ENCODE peak calls at places on chromosomes 6 and 20, in five cellular contexts. One of them, this sample, is unnamed.

GRCh38 chr6:110217255-110217654 is 37.0 kb downstream of the CDC40 start:
- DNase-seq in uterus: no peak
- DNase-seq in brain microvascular endothelial cell: peak; percentile 4
- DNase-seq in PC-9: no peak
- DNase-seq in astrocyte: peak; percentile 57
- DNase-seq in this sample: no peak

GRCh38 chr20:43334080-43334479 is 123.6 kb upstream of the SRSF6 start:
- DNase-seq in PC-9: no peak
- DNase-seq in uterus: no peak
- DNase-seq in astrocyte: no peak
- DNase-seq in brain microvascular endothelial cell: no peak
- DNase-seq in this sample: no peak

GRCh38 chr6:141165012-141165411 is 967.7 kb upstream of the GJE1 start:
- DNase-seq in astrocyte: no peak
- DNase-seq in uterus: no peak
- DNase-seq in PC-9: no peak
- DNase-seq in brain microvascular endothelial cell: no peak
- DNase-seq in this sample: no peak

GRCh38 chr6:21587925-21588811 is 5.4 kb upstream of the SOX4 start:
- DNase-seq in astrocyte: peak; percentile 66
- DNase-seq in PC-9: peak; percentile 40
- DNase-seq in uterus: peak; percentile 48
- DNase-seq in brain microvascular endothelial cell: peak; percentile 63
- DNase-seq in this sample: peak; percentile 84

GRCh38 chr20:64099880-64100565 is 7.3 kb downstream of the NPBWR2 start:
- DNase-seq in PC-9: peak; percentile 3
- DNase-seq in astrocyte: no peak
- DNase-seq in uterus: no peak
- DNase-seq in brain microvascular endothelial cell: no peak
- DNase-seq in this sample: no peak

GRCh38 chr20:22836877-22837276 is 198.2 kb upstream of the SSTR4 start:
- DNase-seq in uterus: no peak
- DNase-seq in PC-9: no peak
- DNase-seq in brain microvascular endothelial cell: peak; percentile 19
- DNase-seq in astrocyte: no peak
- DNase-seq in this sample: no peak

GRCh38 chr20:53227523-53227922 is 255.4 kb downstream of the TSHZ2 start:
- DNase-seq in PC-9: no peak
- DNase-seq in brain microvascular endothelial cell: no peak
- DNase-seq in uterus: no peak
- DNase-seq in astrocyte: peak; percentile 30
- DNase-seq in this sample: no peak

GRCh38 chr6:125748534-125749111 is 809 bp upstream of the HEY2 start:
- DNase-seq in uterus: no peak
- DNase-seq in PC-9: no peak
- DNase-seq in brain microvascular endothelial cell: peak; percentile 30
- DNase-seq in astrocyte: no peak
- DNase-seq in this sample: peak; percentile 29

GRCh38 chr6:36699290-36699689 is 1.7 kb downstream of the RAB44 start:
- DNase-seq in brain microvascular endothelial cell: no peak
- DNase-seq in astrocyte: no peak
- DNase-seq in uterus: no peak
- DNase-seq in PC-9: no peak
- DNase-seq in this sample: no peak

GRCh38 chr20:44034451-44034850 is 119.8 kb downstream of the TOX2 start:
- DNase-seq in PC-9: no peak
- DNase-seq in brain microvascular endothelial cell: no peak
- DNase-seq in astrocyte: no peak
- DNase-seq in uterus: no peak
- DNase-seq in this sample: no peak

GRCh38 chr6:74979065-74979766 is 226.6 kb downstream of the COL12A1 start:
- DNase-seq in uterus: no peak
- DNase-seq in PC-9: no peak
- DNase-seq in brain microvascular endothelial cell: no peak
- DNase-seq in astrocyte: no peak
- DNase-seq in this sample: no peak

GRCh38 chr6:53761036-53761435 is 33.8 kb upstream of the LRRC1 start:
- DNase-seq in astrocyte: peak; percentile 32
- DNase-seq in uterus: no peak
- DNase-seq in PC-9: no peak
- DNase-seq in brain microvascular endothelial cell: no peak
- DNase-seq in this sample: no peak

GRCh38 chr20:57464642-57465211 is 60.2 kb downstream of the CTCFL start:
- DNase-seq in uterus: no peak
- DNase-seq in astrocyte: no peak
- DNase-seq in PC-9: peak; percentile 52
- DNase-seq in brain microvascular endothelial cell: peak; percentile 22
- DNase-seq in this sample: no peak

GRCh38 chr6:99432877-99433276 is 7.8 kb upstream of the PNISR start:
- DNase-seq in uterus: no peak
- DNase-seq in PC-9: no peak
- DNase-seq in brain microvascular endothelial cell: no peak
- DNase-seq in astrocyte: peak; percentile 4
- DNase-seq in this sample: peak; percentile 36

GRCh38 chr6:19535351-19535750 is 301.8 kb upstream of the ID4 start:
- DNase-seq in PC-9: no peak
- DNase-seq in astrocyte: no peak
- DNase-seq in brain microvascular endothelial cell: no peak
- DNase-seq in uterus: no peak
- DNase-seq in this sample: no peak

GRCh38 chr6:139161169-139161568 is 26.3 kb downstream of the HECA start:
- DNase-seq in brain microvascular endothelial cell: no peak
- DNase-seq in uterus: no peak
- DNase-seq in PC-9: no peak
- DNase-seq in astrocyte: peak; percentile 64
- DNase-seq in this sample: no peak

GRCh38 chr6:39173276-39173675 is 56.0 kb downstream of the KCNK5 start:
- DNase-seq in PC-9: no peak
- DNase-seq in astrocyte: no peak
- DNase-seq in uterus: no peak
- DNase-seq in brain microvascular endothelial cell: no peak
- DNase-seq in this sample: no peak

DNA sequence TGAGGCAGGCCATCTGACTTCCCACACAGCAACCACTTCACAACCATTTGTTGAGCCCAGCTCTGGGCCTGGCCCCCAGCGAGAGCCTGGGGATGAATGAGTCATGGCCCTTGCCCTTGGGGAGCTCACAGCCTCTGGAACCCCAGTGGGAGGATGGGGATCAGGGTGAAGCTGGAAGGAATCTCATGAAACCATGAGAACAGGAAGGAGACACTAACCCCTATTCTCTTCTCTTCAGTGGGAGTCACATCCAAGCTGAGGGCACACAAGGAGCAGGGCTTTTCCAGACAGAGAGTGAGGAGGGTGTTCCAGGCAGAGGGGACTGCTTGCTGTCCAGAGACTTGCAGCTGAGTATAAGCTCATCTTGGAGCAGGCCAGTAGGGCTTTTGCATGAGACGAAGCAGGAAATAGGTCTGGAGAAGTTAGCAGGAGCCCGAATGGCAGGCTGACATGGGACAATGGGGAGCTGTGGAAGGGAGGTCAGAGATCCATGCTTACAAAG is 7.5 kb downstream of the FOXS1 start:
- DNase-seq in PC-9: no peak
- DNase-seq in brain microvascular endothelial cell: peak; percentile 43
- DNase-seq in uterus: no peak
- DNase-seq in astrocyte: peak; percentile 38
- DNase-seq in this sample: no peak
- H3K27ac ChIP-seq in PC-9: no peak overlapping the region
- H3K27ac ChIP-seq in brain microvascular endothelial cell: peak overlapping the region; percentile 35
- H3K27ac ChIP-seq in uterus: peak overlapping the region; percentile 27
- H3K27ac ChIP-seq in astrocyte: no peak overlapping the region
- H3K27ac ChIP-seq in this sample: no peak overlapping the region

DNA sequence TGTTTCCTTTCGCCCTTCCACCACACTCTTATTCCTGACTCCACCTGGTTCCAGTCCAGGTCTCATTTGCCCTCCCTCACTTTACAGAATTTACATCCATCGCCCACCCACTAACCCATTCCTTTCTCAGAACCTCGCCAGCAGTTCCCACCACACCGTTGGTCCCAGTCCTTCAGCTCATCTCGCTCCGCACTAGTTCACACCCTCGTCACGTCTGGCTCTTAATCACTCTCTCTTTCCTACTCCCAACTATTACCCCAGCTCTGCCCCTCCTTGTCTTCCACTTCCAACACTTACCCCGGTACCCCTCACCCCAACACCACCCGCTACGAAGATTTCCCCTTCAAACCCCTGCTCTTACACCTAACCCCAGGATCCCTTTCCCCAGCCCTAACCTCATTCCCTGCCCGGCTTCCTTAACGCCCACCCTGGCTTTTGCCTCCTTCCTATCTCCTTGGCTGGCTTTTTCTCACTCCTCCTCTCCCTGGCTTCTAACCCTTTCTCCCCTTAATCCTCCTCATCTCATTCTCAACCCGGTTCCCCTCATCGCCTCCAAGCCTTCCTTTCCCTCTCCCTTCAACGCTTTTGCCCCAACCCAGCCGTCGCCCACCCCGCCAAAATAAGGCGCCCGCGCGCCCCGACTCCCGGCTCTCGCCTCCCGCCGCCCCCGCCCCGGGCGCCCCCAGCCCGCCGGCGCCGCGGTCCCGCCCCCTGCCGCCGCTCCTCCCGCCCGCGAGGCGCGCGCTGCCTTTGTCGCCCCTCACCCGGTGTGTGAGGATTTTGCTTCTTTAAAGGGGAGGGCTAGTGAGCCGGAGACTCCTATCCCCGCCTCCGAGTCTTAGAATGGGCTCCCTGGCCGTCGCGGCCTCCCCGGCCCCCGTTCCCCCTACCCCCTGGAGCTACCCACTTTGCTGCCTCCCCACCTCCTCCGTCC is 542 bp downstream of the USP49 start:
- DNase-seq in uterus: no peak
- DNase-seq in PC-9: no peak
- DNase-seq in brain microvascular endothelial cell: no peak
- DNase-seq in astrocyte: peak; percentile 11
- DNase-seq in this sample: peak; percentile 46
- H3K27ac ChIP-seq in uterus: peak overlapping the region; percentile 75
- H3K27ac ChIP-seq in PC-9: no peak overlapping the region
- H3K27ac ChIP-seq in brain microvascular endothelial cell: no peak overlapping the region
- H3K27ac ChIP-seq in astrocyte: no peak overlapping the region
- H3K27ac ChIP-seq in this sample: peak overlapping the region; percentile 93

DNA sequence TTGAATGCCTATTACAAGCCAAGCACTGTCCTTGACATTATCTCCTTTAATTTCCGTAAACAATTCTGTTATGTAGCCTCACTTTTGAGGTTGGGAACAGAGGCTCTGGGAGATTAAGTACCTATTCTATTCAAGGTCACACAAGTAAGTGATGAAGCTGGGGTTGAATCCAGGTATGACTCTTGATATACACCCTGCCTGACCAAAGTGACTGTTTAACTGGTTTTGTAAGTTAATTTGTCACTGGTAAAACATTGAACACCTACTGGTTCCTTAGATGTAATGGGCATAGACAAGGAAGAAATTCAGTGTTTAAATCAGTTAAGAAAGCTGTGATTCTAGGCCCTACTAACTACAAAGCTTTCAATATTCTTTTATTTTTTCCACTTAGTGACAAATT is 22.9 kb downstream of the GTF2H5 start:
- DNase-seq in uterus: no peak
- DNase-seq in astrocyte: no peak
- DNase-seq in PC-9: peak; percentile 46
- DNase-seq in brain microvascular endothelial cell: no peak
- DNase-seq in this sample: no peak
- H3K27ac ChIP-seq in uterus: no peak overlapping the region
- H3K27ac ChIP-seq in astrocyte: no peak overlapping the region
- H3K27ac ChIP-seq in PC-9: no peak overlapping the region
- H3K27ac ChIP-seq in brain microvascular endothelial cell: no peak overlapping the region
- H3K27ac ChIP-seq in this sample: no peak overlapping the region

GRCh38 chr6:43770417-43771209 is 602 bp downstream of the VEGFA start:
- DNase-seq in PC-9: peak; percentile 64
- DNase-seq in uterus: peak; percentile 57
- DNase-seq in brain microvascular endothelial cell: peak; percentile 65
- DNase-seq in astrocyte: peak; percentile 35
- DNase-seq in this sample: peak; percentile 79
- H3K27ac ChIP-seq in PC-9: peak overlapping the region; percentile 94
- H3K27ac ChIP-seq in uterus: peak overlapping the region; percentile 89
- H3K27ac ChIP-seq in brain microvascular endothelial cell: peak overlapping the region; percentile 81
- H3K27ac ChIP-seq in astrocyte: peak overlapping the region; percentile 75
- H3K27ac ChIP-seq in this sample: no peak overlapping the region

GRCh38 chr20:19815553-19815991 is 57.5 kb downstream of the RIN2 start:
- DNase-seq in uterus: no peak
- DNase-seq in astrocyte: peak; percentile 98
- DNase-seq in brain microvascular endothelial cell: peak; percentile 98
- DNase-seq in PC-9: peak; percentile 96
- DNase-seq in this sample: no peak

GRCh38 chr20:19816386-19816785 is 58.3 kb downstream of the RIN2 start:
- DNase-seq in brain microvascular endothelial cell: no peak
- DNase-seq in astrocyte: no peak
- DNase-seq in uterus: no peak
- DNase-seq in PC-9: no peak
- DNase-seq in this sample: no peak

GRCh38 chr20:19814241-19814640 is 56.2 kb downstream of the RIN2 start:
- DNase-seq in uterus: no peak
- DNase-seq in brain microvascular endothelial cell: no peak
- DNase-seq in PC-9: no peak
- DNase-seq in astrocyte: no peak
- DNase-seq in this sample: no peak

GRCh38 chr20:19819149-19819548 is 61.1 kb downstream of the RIN2 start:
- DNase-seq in astrocyte: no peak
- DNase-seq in brain microvascular endothelial cell: no peak
- DNase-seq in PC-9: no peak
- DNase-seq in uterus: no peak
- DNase-seq in this sample: no peak

DNA sequence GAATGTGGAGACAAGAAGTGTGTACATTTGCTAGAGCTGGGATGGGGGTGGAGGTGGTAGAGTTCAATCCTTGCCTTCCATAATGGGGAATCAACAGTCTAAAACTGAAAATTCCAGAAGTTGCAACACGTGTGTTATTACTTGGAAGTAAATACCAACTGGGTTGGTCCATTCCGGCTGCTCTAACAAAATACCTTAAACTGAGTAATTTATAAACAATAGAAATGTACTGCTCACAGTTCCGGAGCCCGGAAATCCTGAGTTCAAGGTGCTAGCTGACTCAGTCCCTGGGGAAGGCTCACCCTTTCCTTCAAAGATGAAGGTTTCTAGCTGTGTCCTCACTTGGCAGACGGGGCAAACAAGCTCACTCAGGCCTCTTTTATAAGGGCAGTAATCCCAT is 59.0 kb downstream of the RIN2 start:
- DNase-seq in astrocyte: peak; percentile 94
- DNase-seq in PC-9: peak; percentile 65
- DNase-seq in uterus: no peak
- DNase-seq in brain microvascular endothelial cell: peak; percentile 95
- DNase-seq in this sample: no peak
- H3K27ac ChIP-seq in astrocyte: peak overlapping the region; percentile 98
- H3K27ac ChIP-seq in PC-9: peak overlapping the region; percentile 95
- H3K27ac ChIP-seq in uterus: no peak overlapping the region
- H3K27ac ChIP-seq in brain microvascular endothelial cell: peak overlapping the region; percentile 97
- H3K27ac ChIP-seq in this sample: no peak overlapping the region